ENCODE peak calls at places on chromosomes 12 and 14, in six cellular contexts. N is IMR-90, T is cardiac muscle cell, D is NT2/D1, P is kidney, S is esophagus squamous epithelium. X is an unnamed sample. For H3K9me3 and H3K4me1, the result is how much of the 10 kb centered on the place peaks cover.

GRCh38 chr12:2998789-2999264 is 39.6 kb downstream of the TEAD4 start:
- DNase-seq in N (peak), T (peak), D (peak), P (no peak), S (no peak), X (peak)

GRCh38 chr12:124497658-124498057 is 69.8 kb downstream of the NCOR2 start:
- DNase-seq in N (peak), T (peak), D (no peak), P (no peak), S (no peak), X (peak)

GRCh38 chr14:94621358-94622134 is 9.4 kb downstream of the SERPINA3 start:
- DNase-seq in N (no peak), T (no peak), D (no peak), P (no peak), S (no peak), X (no peak)

GRCh38 chr12:6554168-6554989 is 1.5 kb downstream of the IFFO1 start:
- DNase-seq in N (peak), T (peak), D (peak), P (peak), S (no peak), X (peak)

GRCh38 chr12:104713444-104713843 is 244.6 kb downstream of the SLC41A2 start:
- DNase-seq in N (no peak), T (no peak), D (no peak), P (peak), S (no peak), X (no peak)

GRCh38 chr14:77100961-77101360 is 2.9 kb downstream of the CIPC start:
- DNase-seq in N (peak), T (no peak), D (no peak), P (no peak), S (no peak), X (no peak)

GRCh38 chr14:50599700-50600444 is 39.9 kb downstream of the ATL1 start:
- DNase-seq in N (peak), T (peak), D (no peak), P (no peak), S (no peak), X (no peak)

GRCh38 chr12:122981036-122981471 is 573 bp downstream of the ARL6IP4 start:
- DNase-seq in N (no peak), T (no peak), D (no peak), P (peak), S (no peak), X (no peak)

GRCh38 chr14:61891251-61891650 is 129.0 kb downstream of the SNAPC1 start:
- DNase-seq in N (peak), T (no peak), D (no peak), P (no peak), S (no peak), X (no peak)

GRCh38 chr12:51692016-51692415 is 101.0 kb downstream of the SCN8A start:
- DNase-seq in N (no peak), T (peak), D (no peak), P (no peak), S (no peak), X (no peak)

GRCh38 chr14:60981626-60982455 is 796 bp downstream of the SLC38A6 start:
- DNase-seq in N (peak), T (peak), D (no peak), P (no peak), S (no peak), X (no peak)

GRCh38 chr12:5138845-5139244 is 95.2 kb downstream of the KCNA5 start:
- DNase-seq in N (peak), T (no peak), D (no peak), P (no peak), S (no peak), X (no peak)

GRCh38 chr12:11648514-11649412 is 711 bp upstream of the ETV6 start:
- DNase-seq in N (peak), T (peak), D (peak), P (peak), S (no peak), X (peak)

GRCh38 chr12:29395356-29395755 is 14.4 kb upstream of the ERGIC2 start:
- DNase-seq in N (no peak), T (no peak), D (no peak), P (no peak), S (no peak), X (no peak)

GRCh38 chr14:96095581-96096476 is 56.7 kb downstream of the C14orf132 start:
- DNase-seq in N (peak), T (no peak), D (no peak), P (peak), S (no peak), X (peak)

GRCh38 chr12:56377310-56377988 is 14.8 kb upstream of the APOF start:
- DNase-seq in N (peak), T (no peak), D (peak), P (no peak), S (no peak), X (no peak)

GRCh38 chr14:62144863-62145262 is 382.6 kb downstream of the SNAPC1 start:
- DNase-seq in N (no peak), T (no peak), D (no peak), P (no peak), S (no peak), X (no peak)

GRCh38 chr14:99508896-99509629 is 27.9 kb downstream of the CCNK start:
- DNase-seq in N (no peak), T (no peak), D (no peak), P (peak), S (no peak), X (peak)

GRCh38 chr14:29220077-29220476 is 453.5 kb downstream of the FOXG1 start:
- DNase-seq in N (no peak), T (peak), D (no peak), P (no peak), S (no peak), X (no peak)

GRCh38 chr14:33714527-33715222 is 236.2 kb downstream of the EGLN3 start:
- DNase-seq in N (no peak), T (no peak), D (no peak), P (no peak), S (no peak), X (no peak)

GRCh38 chr12:18863769-18864500 is 126.0 kb downstream of the CAPZA3 start:
- DNase-seq in N (no peak), T (no peak), D (peak), P (no peak), S (no peak), X (no peak)

GRCh38 chr12:54390668-54391551 is 6.4 kb upstream of the ZNF385A start:
- DNase-seq in N (no peak), T (peak), D (peak), P (peak), S (no peak), X (peak)

GRCh38 chr12:113900711-113901110 is 65.4 kb downstream of the RBM19 start:
- DNase-seq in N (no peak), T (no peak), D (no peak), P (no peak), S (no peak), X (no peak)

GRCh38 chr12:63862187-63863107 is 17.9 kb downstream of the SRGAP1 start:
- DNase-seq in N (no peak), T (no peak), D (no peak), P (no peak), S (no peak), X (no peak)

GRCh38 chr12:25497021-25497420 is 56.1 kb downstream of the LMNTD1 start:
- DNase-seq in N (no peak), T (no peak), D (no peak), P (no peak), S (no peak), X (no peak)

GRCh38 chr14:44041700-44042099 is 465.4 kb downstream of the FSCB start:
- DNase-seq in N (no peak), T (no peak), D (no peak), P (no peak), S (no peak), X (no peak)

GRCh38 chr12:128009108-128009507 is 257.9 kb upstream of the TMEM132C start:
- DNase-seq in N (no peak), T (peak), D (no peak), P (no peak), S (no peak), X (no peak)

GRCh38 chr12:1594045-1594294 is 411 bp downstream of the FBXL14 start:
- DNase-seq in N (no peak), T (no peak), D (peak), P (peak), S (no peak), X (peak)

GRCh38 chr12:132924356-132924755 is 31.8 kb downstream of the ZNF605 start:
- DNase-seq in N (no peak), T (no peak), D (no peak), P (no peak), S (no peak), X (no peak)

GRCh38 chr12:132921685-132922084 is 34.3 kb upstream of the CHFR start:
- DNase-seq in N (no peak), T (no peak), D (no peak), P (no peak), S (no peak), X (no peak)

GRCh38 chr12:132925597-132926416 is 30.3 kb downstream of the ZNF605 start:
- DNase-seq in N (no peak), T (no peak), D (no peak), P (no peak), S (no peak), X (no peak)

GRCh38 chr12:132923356-132923909 is 32.7 kb downstream of the ZNF605 start:
- DNase-seq in N (no peak), T (no peak), D (no peak), P (no peak), S (no peak), X (no peak)

DNA sequence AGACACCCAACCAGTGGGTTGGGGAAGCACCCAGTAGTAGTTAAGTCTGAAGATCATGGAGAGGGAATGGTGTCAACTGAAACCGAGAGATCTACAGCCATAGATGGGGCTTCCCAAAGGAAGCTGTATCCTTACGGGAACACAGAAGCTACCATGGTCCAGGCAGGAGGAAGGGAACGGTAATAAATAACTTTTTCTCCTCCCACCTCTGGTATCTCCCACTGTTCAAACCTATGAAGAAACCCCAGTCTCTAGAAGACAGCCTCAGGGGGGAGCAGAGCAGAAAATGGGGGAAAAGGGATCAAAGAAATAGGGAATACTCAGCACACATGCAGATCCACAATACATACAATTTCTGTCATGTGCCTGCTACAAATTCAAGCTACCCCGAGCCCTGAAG is 33.4 kb downstream of the ZNF605 start:
- DNase-seq in N (no peak), T (no peak), D (no peak), P (no peak), S (no peak), X (no peak)
- H3K9me3 ChIP-seq in N (half or more), T (under half), D (half or more), P (half or more), S (under half), X (half or more)

DNA sequence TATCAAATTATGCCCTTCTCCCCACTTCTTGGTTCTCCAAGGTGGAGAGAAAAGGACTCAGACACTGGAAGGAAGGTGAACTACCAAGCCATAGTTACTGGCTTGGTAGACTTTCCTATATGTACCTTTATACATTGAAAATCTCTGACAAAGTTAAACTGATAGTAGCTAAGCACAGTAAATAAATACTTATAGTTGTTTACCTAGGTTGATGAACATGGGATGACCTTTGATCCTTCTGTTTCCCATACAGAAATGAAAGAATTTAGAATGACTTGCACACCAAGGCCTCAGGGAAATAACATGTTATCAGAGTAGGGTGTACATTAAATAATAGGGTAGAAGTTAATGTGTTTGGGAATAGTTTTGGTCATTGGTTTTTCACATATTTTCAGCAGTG is 6.7 kb downstream of the ARHGAP5 start:
- DNase-seq in N (no peak), T (no peak), D (no peak), P (no peak), S (no peak), X (no peak)
- H3K4me1 ChIP-seq in N (under half), T (half or more), D (under half), P (under half), S (under half), X (under half)

DNA sequence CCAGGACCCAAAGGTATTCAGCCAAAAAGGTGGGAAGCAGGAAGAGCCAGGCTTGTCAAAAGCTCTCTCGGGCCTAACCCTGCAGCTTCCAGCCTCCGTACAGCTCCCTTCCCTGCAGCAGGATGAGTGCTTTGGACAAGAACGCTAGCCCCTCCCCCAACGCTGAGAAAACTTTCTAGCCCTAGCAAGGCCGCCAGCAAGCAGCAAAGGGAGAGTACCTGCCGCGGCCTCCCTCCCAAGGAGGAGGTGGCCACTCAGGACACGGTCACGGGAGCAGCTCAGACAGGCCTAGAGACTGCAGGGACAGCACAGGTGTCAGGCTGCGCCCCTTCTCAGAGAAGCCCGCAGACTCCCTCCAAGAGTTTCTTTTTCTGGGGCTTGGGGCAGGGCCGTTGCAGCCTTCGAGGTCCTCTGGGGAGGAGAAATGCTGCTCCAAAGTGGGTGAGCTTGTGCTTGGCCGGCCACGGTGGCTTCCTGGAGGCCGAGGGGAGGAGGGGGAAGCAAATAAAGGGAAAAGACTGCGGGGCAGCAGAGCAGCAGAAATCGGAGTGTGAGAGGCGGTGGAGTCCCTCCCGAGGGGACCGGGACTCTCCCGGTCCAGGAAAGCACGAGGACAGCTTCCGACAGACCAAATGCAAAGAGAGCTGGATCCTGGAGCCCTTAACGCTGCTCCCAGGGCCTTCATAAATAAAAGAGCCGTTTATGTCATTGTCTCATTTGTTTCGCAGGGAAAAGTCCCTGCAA is 4.0 kb upstream of the PNMA1 start:
- DNase-seq in N (peak), T (peak), D (no peak), P (peak), S (no peak), X (no peak)
- H3K4me3 ChIP-seq in N (no peak), T (no peak), D (peak), P (no peak), S (peak), X (no peak)

DNA sequence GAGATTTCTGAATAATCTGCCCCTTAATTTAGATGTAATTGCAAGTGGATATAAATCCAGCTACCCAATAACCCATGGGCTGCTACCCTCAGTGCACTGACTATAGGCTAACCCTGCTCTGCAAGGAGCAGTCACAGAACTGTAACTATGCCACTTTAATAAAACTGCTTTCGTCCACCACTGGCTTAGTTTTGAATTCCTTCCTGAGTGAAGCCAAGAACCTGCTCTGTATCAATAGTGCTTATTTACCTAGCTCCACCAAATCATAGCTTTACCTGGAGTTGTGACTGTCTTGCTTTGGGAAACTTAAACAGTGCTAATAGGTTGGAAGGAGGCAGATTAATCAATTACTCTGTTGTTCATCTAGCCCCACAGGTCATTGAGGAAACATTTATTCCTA is 1524.4 kb upstream of the SEL1L start:
- DNase-seq in N (no peak), T (no peak), D (no peak), P (no peak), S (no peak), X (no peak)
- H3K9me3 ChIP-seq in N (under half), T (under half), D (under half), P (under half), S (under half), X (under half)